ENCODE peak calls at places on chromosome 16, in seven cellular contexts. One of them, this sample, is unnamed.

GRCh38 chr16:65415460-65415859 is 293.6 kb upstream of the CDH11 start:
- DNase-seq in IMR-90: peak
- DNase-seq in H1: no peak
- DNase-seq in GM23248: peak
- DNase-seq in colonic mucosa: no peak
- DNase-seq in mucosa of descending colon: no peak
- DNase-seq in body of pancreas: no peak
- DNase-seq in this sample: no peak

GRCh38 chr16:4512473-4512872 is 26.1 kb downstream of the CDIP1 start:
- DNase-seq in colonic mucosa: no peak
- DNase-seq in mucosa of descending colon: no peak
- DNase-seq in IMR-90: peak
- DNase-seq in body of pancreas: no peak
- DNase-seq in GM23248: no peak
- DNase-seq in H1: no peak
- DNase-seq in this sample: no peak

GRCh38 chr16:49281843-49282642 is 405 bp upstream of the CBLN1 start:
- DNase-seq in H1: peak
- DNase-seq in mucosa of descending colon: peak
- DNase-seq in colonic mucosa: peak
- DNase-seq in GM23248: peak
- DNase-seq in IMR-90: peak
- DNase-seq in body of pancreas: peak
- DNase-seq in this sample: no peak

GRCh38 chr16:88456356-88457292 is 3.5 kb downstream of the ZFPM1 start:
- DNase-seq in IMR-90: no peak
- DNase-seq in body of pancreas: peak
- DNase-seq in colonic mucosa: no peak
- DNase-seq in H1: no peak
- DNase-seq in mucosa of descending colon: no peak
- DNase-seq in GM23248: no peak
- DNase-seq in this sample: no peak

GRCh38 chr16:27189335-27189972 is 13.9 kb upstream of the KDM8 start:
- DNase-seq in mucosa of descending colon: peak
- DNase-seq in GM23248: no peak
- DNase-seq in IMR-90: no peak
- DNase-seq in colonic mucosa: no peak
- DNase-seq in H1: no peak
- DNase-seq in body of pancreas: peak
- DNase-seq in this sample: no peak

GRCh38 chr16:88466175-88466862 is 13.2 kb downstream of the ZFPM1 start:
- DNase-seq in body of pancreas: no peak
- DNase-seq in H1: no peak
- DNase-seq in GM23248: no peak
- DNase-seq in IMR-90: no peak
- DNase-seq in mucosa of descending colon: no peak
- DNase-seq in colonic mucosa: no peak
- DNase-seq in this sample: no peak

GRCh38 chr16:5024632-5025031 is 9.1 kb downstream of the NAGPA start:
- DNase-seq in mucosa of descending colon: no peak
- DNase-seq in colonic mucosa: peak
- DNase-seq in H1: no peak
- DNase-seq in body of pancreas: peak
- DNase-seq in IMR-90: no peak
- DNase-seq in GM23248: peak
- DNase-seq in this sample: no peak

GRCh38 chr16:71775949-71776348 is 32.7 kb downstream of the AP1G1 start:
- DNase-seq in colonic mucosa: no peak
- DNase-seq in mucosa of descending colon: no peak
- DNase-seq in IMR-90: no peak
- DNase-seq in body of pancreas: no peak
- DNase-seq in GM23248: no peak
- DNase-seq in H1: no peak
- DNase-seq in this sample: no peak

GRCh38 chr16:16025214-16025968 is 76.0 kb downstream of the ABCC1 start:
- DNase-seq in GM23248: peak
- DNase-seq in body of pancreas: no peak
- DNase-seq in H1: no peak
- DNase-seq in colonic mucosa: no peak
- DNase-seq in IMR-90: peak
- DNase-seq in mucosa of descending colon: no peak
- DNase-seq in this sample: no peak

GRCh38 chr16:21277927-21278706 is at the start of gene CRYM:
- DNase-seq in IMR-90: no peak
- DNase-seq in mucosa of descending colon: peak
- DNase-seq in body of pancreas: peak
- DNase-seq in H1: peak
- DNase-seq in colonic mucosa: peak
- DNase-seq in GM23248: peak
- DNase-seq in this sample: no peak

DNA sequence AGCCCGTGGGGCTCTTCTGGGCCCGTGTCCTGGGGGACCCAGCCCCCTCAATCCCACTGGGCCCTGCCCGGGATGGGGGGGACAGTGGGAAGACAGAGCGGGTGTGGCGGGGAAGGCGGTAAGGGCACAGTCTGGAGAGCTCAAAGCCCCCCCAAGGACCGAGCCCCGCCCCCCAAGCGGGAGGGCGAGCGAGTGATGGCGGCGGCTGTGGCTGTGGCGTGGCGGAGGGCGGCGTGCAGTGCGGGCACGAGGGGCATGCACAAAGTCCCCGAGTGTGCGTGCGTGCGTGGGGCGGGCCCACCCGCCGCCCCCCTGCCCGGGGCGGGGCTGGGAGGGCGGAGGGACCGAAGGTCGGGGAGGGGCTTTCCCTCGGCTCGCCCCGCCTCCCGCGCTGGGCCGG is 3.6 kb upstream of the WDR24 start:
- DNase-seq in GM23248: no peak
- DNase-seq in colonic mucosa: no peak
- DNase-seq in IMR-90: no peak
- DNase-seq in H1: no peak
- DNase-seq in body of pancreas: no peak
- DNase-seq in mucosa of descending colon: no peak
- DNase-seq in this sample: no peak
- H3K4me3 ChIP-seq in GM23248: no peak
- H3K4me3 ChIP-seq in colonic mucosa: no peak
- H3K4me3 ChIP-seq in IMR-90: no peak
- H3K4me3 ChIP-seq in H1: peak
- H3K4me3 ChIP-seq in body of pancreas: no peak
- H3K4me3 ChIP-seq in mucosa of descending colon: no peak
- H3K4me3 ChIP-seq in this sample: no peak

GRCh38 chr16:85362443-85362842 is 250.2 kb upstream of the CIBAR2 start:
- DNase-seq in H1: no peak
- DNase-seq in colonic mucosa: no peak
- DNase-seq in mucosa of descending colon: no peak
- DNase-seq in body of pancreas: no peak
- DNase-seq in IMR-90: no peak
- DNase-seq in GM23248: no peak
- DNase-seq in this sample: no peak

GRCh38 chr16:85358704-85359146 is 246.5 kb upstream of the CIBAR2 start:
- DNase-seq in H1: no peak
- DNase-seq in IMR-90: no peak
- DNase-seq in colonic mucosa: no peak
- DNase-seq in mucosa of descending colon: no peak
- DNase-seq in body of pancreas: peak
- DNase-seq in GM23248: no peak
- DNase-seq in this sample: no peak

GRCh38 chr16:85361441-85362118 is 249.3 kb upstream of the CIBAR2 start:
- DNase-seq in IMR-90: no peak
- DNase-seq in H1: no peak
- DNase-seq in colonic mucosa: peak
- DNase-seq in GM23248: no peak
- DNase-seq in body of pancreas: peak
- DNase-seq in mucosa of descending colon: no peak
- DNase-seq in this sample: no peak

GRCh38 chr16:85359147-85359822 is 247.0 kb upstream of the CIBAR2 start:
- DNase-seq in H1: no peak
- DNase-seq in body of pancreas: peak
- DNase-seq in colonic mucosa: no peak
- DNase-seq in mucosa of descending colon: no peak
- DNase-seq in GM23248: peak
- DNase-seq in IMR-90: peak
- DNase-seq in this sample: no peak

GRCh38 chr16:85360323-85361277 is 248.3 kb upstream of the CIBAR2 start:
- DNase-seq in IMR-90: no peak
- DNase-seq in body of pancreas: peak
- DNase-seq in mucosa of descending colon: peak
- DNase-seq in GM23248: no peak
- DNase-seq in H1: no peak
- DNase-seq in colonic mucosa: peak
- DNase-seq in this sample: no peak
- H3K4me3 ChIP-seq in IMR-90: no peak
- H3K4me3 ChIP-seq in body of pancreas: no peak
- H3K4me3 ChIP-seq in mucosa of descending colon: no peak
- H3K4me3 ChIP-seq in GM23248: no peak
- H3K4me3 ChIP-seq in H1: no peak
- H3K4me3 ChIP-seq in colonic mucosa: no peak
- H3K4me3 ChIP-seq in this sample: no peak

DNA sequence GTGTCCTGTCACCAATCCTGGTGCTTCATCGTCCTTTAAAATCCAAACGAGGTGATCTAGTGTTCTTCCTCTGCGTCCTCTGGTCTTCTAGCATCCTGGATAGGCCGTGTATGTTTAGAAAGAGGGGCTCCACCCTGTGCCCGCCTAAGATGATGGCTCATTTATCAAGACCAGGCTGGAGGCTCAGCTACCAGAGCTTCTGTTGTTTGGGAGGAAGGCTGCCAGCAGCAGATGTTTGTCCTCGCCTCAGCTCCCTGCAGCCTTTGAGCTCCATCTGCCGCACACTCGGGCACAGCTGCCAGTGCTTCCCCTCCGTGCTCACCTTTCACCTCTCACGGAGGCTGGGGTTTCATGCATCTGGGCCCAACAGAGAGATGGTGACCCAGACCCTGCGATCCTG is 954.7 kb upstream of the RBFOX1 start:
- DNase-seq in H1: no peak
- DNase-seq in IMR-90: no peak
- DNase-seq in body of pancreas: no peak
- DNase-seq in GM23248: no peak
- DNase-seq in mucosa of descending colon: no peak
- DNase-seq in colonic mucosa: no peak
- DNase-seq in this sample: no peak
- H3K4me3 ChIP-seq in H1: no peak
- H3K4me3 ChIP-seq in IMR-90: no peak
- H3K4me3 ChIP-seq in body of pancreas: no peak
- H3K4me3 ChIP-seq in GM23248: no peak
- H3K4me3 ChIP-seq in mucosa of descending colon: no peak
- H3K4me3 ChIP-seq in colonic mucosa: no peak
- H3K4me3 ChIP-seq in this sample: no peak

DNA sequence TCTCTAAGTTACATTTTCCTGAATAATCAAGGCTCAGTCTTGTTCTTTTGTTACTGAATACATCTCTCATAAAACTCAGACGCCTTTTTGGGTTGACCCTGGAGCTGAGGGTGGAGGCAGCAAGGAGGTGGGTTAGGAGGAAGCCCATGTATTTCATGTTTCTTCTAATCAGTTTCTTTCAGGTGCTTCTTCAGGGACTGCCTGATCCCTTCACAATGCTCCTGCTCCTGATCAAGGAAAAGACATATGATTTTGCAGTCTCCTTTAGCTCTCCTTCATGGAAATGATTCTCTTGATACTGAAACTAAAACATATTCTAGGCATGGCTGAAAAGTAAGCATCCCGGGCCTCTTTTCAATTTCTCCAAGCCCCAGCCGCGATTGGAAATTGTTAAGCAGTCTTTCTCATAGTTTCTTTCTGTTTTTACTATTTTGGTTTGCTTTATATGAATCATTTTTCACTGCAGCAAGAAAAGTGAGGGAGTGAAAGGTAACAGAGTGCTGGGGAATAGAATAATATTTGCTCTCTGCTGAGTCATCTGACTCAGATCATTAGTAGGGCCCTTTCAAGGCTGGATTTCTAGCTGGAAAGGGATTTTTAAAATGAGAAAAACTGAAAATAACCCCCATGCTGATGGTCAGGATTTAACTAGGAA is 730.7 kb downstream of the CDH11 start:
- DNase-seq in IMR-90: peak
- DNase-seq in H1: no peak
- DNase-seq in GM23248: peak
- DNase-seq in body of pancreas: no peak
- DNase-seq in colonic mucosa: no peak
- DNase-seq in mucosa of descending colon: no peak
- DNase-seq in this sample: no peak
- H3K4me3 ChIP-seq in IMR-90: peak
- H3K4me3 ChIP-seq in H1: no peak
- H3K4me3 ChIP-seq in GM23248: peak
- H3K4me3 ChIP-seq in body of pancreas: no peak
- H3K4me3 ChIP-seq in colonic mucosa: no peak
- H3K4me3 ChIP-seq in mucosa of descending colon: no peak
- H3K4me3 ChIP-seq in this sample: no peak

DNA sequence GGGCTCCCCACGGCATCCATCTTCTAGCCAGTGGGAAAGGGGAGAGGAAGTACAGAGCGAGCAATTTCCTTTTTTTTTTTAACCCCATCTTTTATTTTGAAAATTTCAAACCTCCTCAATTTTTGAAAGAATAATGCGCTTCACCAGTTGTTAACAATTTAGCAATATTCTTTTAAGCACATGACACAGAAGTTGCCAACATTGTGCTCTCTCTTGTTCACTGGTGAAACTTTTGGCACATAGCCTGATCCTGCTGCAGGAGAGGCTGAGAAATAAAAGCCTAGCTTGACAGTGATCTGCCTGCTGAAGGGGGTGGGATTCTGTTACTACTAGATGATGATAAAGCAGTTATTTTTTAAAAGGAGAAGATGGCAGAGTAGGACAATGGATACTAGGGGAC is 12.9 kb downstream of the NAA60 start:
- DNase-seq in body of pancreas: no peak
- DNase-seq in IMR-90: peak
- DNase-seq in GM23248: peak
- DNase-seq in H1: no peak
- DNase-seq in mucosa of descending colon: no peak
- DNase-seq in colonic mucosa: no peak
- DNase-seq in this sample: peak
- H3K4me3 ChIP-seq in body of pancreas: no peak
- H3K4me3 ChIP-seq in IMR-90: no peak
- H3K4me3 ChIP-seq in GM23248: no peak
- H3K4me3 ChIP-seq in H1: no peak
- H3K4me3 ChIP-seq in mucosa of descending colon: no peak
- H3K4me3 ChIP-seq in colonic mucosa: no peak
- H3K4me3 ChIP-seq in this sample: no peak

DNA sequence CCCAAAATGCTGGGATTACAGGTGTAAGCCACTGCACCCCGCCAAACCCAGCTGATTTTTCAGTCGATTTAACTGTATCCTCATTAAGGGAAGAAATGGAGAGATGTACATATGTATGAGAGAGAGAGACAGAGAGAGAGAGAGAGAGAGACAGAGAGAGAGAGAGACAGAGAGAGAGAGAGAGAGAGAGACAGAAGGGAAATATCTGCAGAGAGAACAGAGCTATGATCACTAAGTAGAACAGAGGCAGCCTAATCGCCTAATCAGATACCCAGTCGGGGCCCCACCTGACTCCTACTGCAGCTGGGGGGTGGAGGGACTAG is 70.0 kb downstream of the RBBP6 start:
- DNase-seq in mucosa of descending colon: no peak
- DNase-seq in H1: no peak
- DNase-seq in IMR-90: no peak
- DNase-seq in body of pancreas: no peak
- DNase-seq in colonic mucosa: no peak
- DNase-seq in GM23248: no peak
- DNase-seq in this sample: no peak
- H3K4me3 ChIP-seq in mucosa of descending colon: no peak
- H3K4me3 ChIP-seq in H1: peak
- H3K4me3 ChIP-seq in IMR-90: no peak
- H3K4me3 ChIP-seq in body of pancreas: no peak
- H3K4me3 ChIP-seq in colonic mucosa: no peak
- H3K4me3 ChIP-seq in GM23248: no peak
- H3K4me3 ChIP-seq in this sample: no peak

GRCh38 chr16:28923652-28924398 is 1.2 kb downstream of the RABEP2 start:
- DNase-seq in mucosa of descending colon: peak
- DNase-seq in colonic mucosa: peak
- DNase-seq in H1: no peak
- DNase-seq in body of pancreas: peak
- DNase-seq in IMR-90: no peak
- DNase-seq in GM23248: no peak
- DNase-seq in this sample: no peak
- H3K4me3 ChIP-seq in mucosa of descending colon: no peak
- H3K4me3 ChIP-seq in colonic mucosa: peak
- H3K4me3 ChIP-seq in H1: peak
- H3K4me3 ChIP-seq in body of pancreas: no peak
- H3K4me3 ChIP-seq in IMR-90: no peak
- H3K4me3 ChIP-seq in GM23248: peak
- H3K4me3 ChIP-seq in this sample: no peak